ENCODE peak calls at places on chromosomes 12 and 14, in five cellular contexts. K, G, C, D and W are unnamed samples.

GRCh38 chr14:84468153-84468552 is 1061.8 kb upstream of the FLRT2 start:
- DNase-seq in C (no peak), D (no peak), K (no peak), G (no peak), W (no peak)

GRCh38 chr12:91959220-91959619 is 186.4 kb downstream of the BTG1 start:
- DNase-seq in G (no peak), D (no peak), C (no peak), K (no peak), W (no peak)

GRCh38 chr12:131855521-131856142 is 27.4 kb downstream of the MMP17 start:
- DNase-seq in D (no peak), C (no peak), G (no peak), K (no peak), W (no peak)

GRCh38 chr14:29724991-29725390 is 202.7 kb downstream of the PRKD1 start:
- DNase-seq in D (no peak), G (no peak), K (no peak), C (no peak), W (no peak)

GRCh38 chr12:4303750-4304149 is 17.3 kb upstream of the TIGAR start:
- DNase-seq in K (no peak), D (no peak), C (no peak), G (no peak), W (no peak)

GRCh38 chr12:2691001-2691339 is 103.8 kb upstream of the FKBP4 start:
- DNase-seq in C (no peak), K (no peak), G (no peak), D (no peak), W (no peak)

GRCh38 chr12:68480526-68480925 is 130.2 kb upstream of the RAP1B start:
- DNase-seq in G (no peak), C (no peak), K (no peak), D (no peak), W (no peak)

GRCh38 chr14:56918849-56919574 is 108.7 kb upstream of the OTX2 start:
- DNase-seq in K (no peak), D (no peak), C (no peak), G (no peak), W (no peak)

GRCh38 chr12:40098406-40099145 is 7.3 kb downstream of the SLC2A13 start:
- DNase-seq in G (no peak), K (no peak), C (no peak), D (no peak), W (no peak)

GRCh38 chr14:90740946-90741681 is 75.1 kb downstream of the TTC7B start:
- DNase-seq in K (no peak), D (no peak), C (no peak), G (no peak), W (no peak)